ENCODE peak calls at places on chromosomes 12 and 14, in four cellular contexts. M is stimulated activated naive B cell treated with anti-CD40 and anti-IgM and Interleukin-4, amounts not matched to agents 10 μg/mL and 1 μg/mL and 100 μg/mL, for 72 hours; Z is A549; W is T-cell. K is an unnamed sample.

GRCh38 chr14:42378274-42378673 is 771.6 kb downstream of the LRFN5 start:
- DNase-seq in M (no peak), Z (no peak), W (no peak), K (no peak)

GRCh38 chr14:29682789-29683188 is 244.9 kb downstream of the PRKD1 start:
- DNase-seq in M (no peak), Z (no peak), W (no peak), K (no peak)

GRCh38 chr12:114193474-114193873 is 212.5 kb downstream of the TBX5 start:
- DNase-seq in M (no peak), Z (no peak), W (no peak), K (no peak)

GRCh38 chr12:16096273-16096849 is 181.1 kb downstream of the SLC15A5 start:
- DNase-seq in M (no peak), Z (no peak), W (no peak), K (no peak)

GRCh38 chr12:45051490-45052105 is 699 bp upstream of the DBX2 start:
- DNase-seq in M (no peak), Z (no peak), W (no peak), K (no peak)

GRCh38 chr12:80157640-80158039 is 58.3 kb downstream of the OTOGL start:
- DNase-seq in M (no peak), Z (no peak), W (no peak), K (no peak)

GRCh38 chr14:22926316-22926715 is 2.9 kb downstream of the PRMT5 start:
- DNase-seq in M (no peak), Z (no peak), W (no peak), K (no peak)

GRCh38 chr12:116759783-116760581 is 21.9 kb downstream of the RNFT2 start:
- DNase-seq in M (peak), Z (no peak), W (peak), K (no peak)

GRCh38 chr12:45357547-45358417 is 141.9 kb downstream of the ANO6 start:
- DNase-seq in M (no peak), Z (no peak), W (no peak), K (no peak)

GRCh38 chr12:43578782-43579181 is 26.8 kb upstream of the ADAMTS20 start:
- DNase-seq in M (no peak), Z (no peak), W (no peak), K (no peak)

GRCh38 chr12:110704750-110705149 is 15.8 kb upstream of the HVCN1 start:
- DNase-seq in M (no peak), Z (peak), W (no peak), K (peak)

GRCh38 chr14:39267592-39268112 is 33.9 kb downstream of the MIA2 start:
- DNase-seq in M (no peak), Z (no peak), W (no peak), K (no peak)

GRCh38 chr14:26163761-26164160 is 434.1 kb downstream of the NOVA1 start:
- DNase-seq in M (no peak), Z (no peak), W (no peak), K (no peak)

GRCh38 chr14:32430326-32430725 is 101.2 kb downstream of the AKAP6 start:
- DNase-seq in M (no peak), Z (no peak), W (no peak), K (no peak)

GRCh38 chr12:107228076-107228475 is 134.7 kb upstream of the CRY1 start:
- DNase-seq in M (no peak), Z (no peak), W (no peak), K (no peak)

GRCh38 chr12:48695859-48696258 is 13.8 kb upstream of the KANSL2 start:
- DNase-seq in M (no peak), Z (no peak), W (no peak), K (no peak)

GRCh38 chr14:90522585-90523191 is 125.9 kb downstream of the CALM1 start:
- DNase-seq in M (no peak), Z (no peak), W (no peak), K (no peak)

GRCh38 chr14:105884808-105885281 is 358.5 kb downstream of the TMEM121 start:
- DNase-seq in M (no peak), Z (no peak), W (no peak), K (no peak)

GRCh38 chr12:2813573-2814185 is 1.2 kb downstream of the ITFG2 start:
- DNase-seq in M (peak), Z (peak), W (peak), K (no peak)

GRCh38 chr14:99688629-99689028 is 4.5 kb downstream of the CYP46A1 start:
- DNase-seq in M (no peak), Z (no peak), W (no peak), K (peak)

GRCh38 chr12:68932701-68933563 is at the start of gene CPM:
- DNase-seq in M (peak), Z (peak), W (peak), K (peak)

GRCh38 chr12:67074072-67074471 is 195.1 kb upstream of the CAND1 start:
- DNase-seq in M (no peak), Z (no peak), W (no peak), K (no peak)

GRCh38 chr14:74620497-74620921 is 8.5 kb upstream of the LTBP2 start:
- DNase-seq in M (no peak), Z (peak), W (no peak), K (no peak)

GRCh38 chr12:10305411-10305810 is 2.3 kb upstream of the KLRD1 start:
- DNase-seq in M (no peak), Z (no peak), W (no peak), K (no peak)

GRCh38 chr12:43937947-43938346 is 102.1 kb downstream of the TMEM117 start:
- DNase-seq in M (no peak), Z (peak), W (no peak), K (no peak)

GRCh38 chr14:68539311-68539737 is 253.5 kb downstream of the ZFP36L1 start:
- DNase-seq in M (no peak), Z (no peak), W (no peak), K (no peak)

GRCh38 chr14:103522649-103523582 is at the start of gene CKB:
- DNase-seq in M (no peak), Z (peak), W (no peak), K (peak)

GRCh38 chr14:104657114-104657524 is 32.3 kb upstream of the INF2 start:
- DNase-seq in M (peak), Z (no peak), W (no peak), K (no peak)

GRCh38 chr14:22112004-22112403 is 438.4 kb upstream of the OR4E1 start:
- DNase-seq in M (no peak), Z (no peak), W (peak), K (no peak)

K was measured in pancreas.